ENCODE peak calls at places on chromosomes 11 and 22, in nine cellular contexts. V is Caco-2, H is AG04450, R is Peyer's patch, B is uterus, D is transverse colon, X is heart right ventricle, S is vagina, I is left ventricle myocardium inferior. Y is an unnamed sample.
A peak's percentile ranks its signal among the peaks of the same experiment; 100 is the strongest.

GRCh38 chr22:44444341-44445306 is 53.4 kb downstream of the RTL6 start:
- DNase-seq in H (no peak), D (no peak), I (no peak), R (no peak), V (no peak), B (no peak), X (no peak), S (no peak), Y (no peak)

GRCh38 chr11:7514099-7514725 is 413 bp downstream of the PPFIBP2 start:
- DNase-seq in I (peak; percentile 27), R (peak; percentile 32), S (no peak), B (no peak), V (peak; percentile 41), D (peak; percentile 54), H (no peak), X (no peak), Y (no peak)

GRCh38 chr22:31846161-31847115 is 92.6 kb downstream of the DEPDC5 start:
- DNase-seq in H (peak; percentile 68), X (no peak), D (no peak), B (no peak), R (no peak), I (no peak), S (no peak), V (peak; percentile 22), Y (no peak)

GRCh38 chr11:84465040-84465439 is 1162.1 kb downstream of the DLG2 start:
- DNase-seq in V (no peak), B (no peak), D (no peak), H (no peak), S (no peak), X (no peak), R (no peak), I (no peak), Y (no peak)

GRCh38 chr11:69149646-69150045 is 6.1 kb upstream of the SMIM38 start:
- DNase-seq in D (no peak), I (no peak), R (no peak), B (no peak), S (no peak), H (no peak), X (no peak), V (no peak), Y (peak; percentile 16)

GRCh38 chr11:65425971-65426838 is 3.6 kb downstream of the NEAT1 start:
- DNase-seq in H (no peak), I (no peak), V (no peak), D (peak; percentile 60), R (peak; percentile 10), X (no peak), S (no peak), B (peak; percentile 17), Y (peak; percentile 96)

GRCh38 chr11:68584097-68584496 is 100.2 kb upstream of the GAL start:
- DNase-seq in X (peak; percentile 46), B (no peak), I (peak; percentile 31), R (peak; percentile 44), D (peak; percentile 40), V (peak; percentile 71), S (no peak), H (no peak), Y (peak; percentile 28)

GRCh38 chr11:41997860-41998259 is 538.4 kb upstream of the LRRC4C start:
- DNase-seq in V (no peak), S (no peak), I (no peak), D (no peak), X (no peak), B (no peak), H (no peak), R (no peak), Y (no peak)

GRCh38 chr11:77287615-77288273 is 13.7 kb downstream of the GDPD4 start:
- DNase-seq in B (no peak), D (no peak), I (no peak), H (peak; percentile 74), X (no peak), R (no peak), S (no peak), V (no peak), Y (peak; percentile 91)

GRCh38 chr11:94036096-94036495 is 14.9 kb downstream of the HEPHL1 start:
- DNase-seq in S (no peak), V (no peak), R (no peak), I (no peak), H (no peak), D (no peak), B (no peak), X (no peak), Y (no peak)

GRCh38 chr11:94455861-94456260 is 37.8 kb downstream of the MRE11 start:
- DNase-seq in V (peak; percentile 49), I (no peak), S (no peak), D (no peak), H (no peak), X (no peak), R (no peak), B (no peak), Y (peak; percentile 91)

GRCh38 chr11:7246179-7246578 is 5.5 kb upstream of the SYT9 start:
- DNase-seq in R (no peak), H (no peak), B (no peak), X (no peak), D (no peak), I (no peak), V (no peak), S (no peak), Y (peak; percentile 85)

GRCh38 chr22:25347752-25348102 is 128.3 kb downstream of the CRYBB2 start:
- DNase-seq in B (no peak), V (no peak), X (no peak), I (no peak), S (no peak), D (no peak), H (no peak), R (no peak), Y (no peak)

GRCh38 chr11:88418508-88418907 is 81.0 kb upstream of the CTSC start:
- DNase-seq in S (no peak), H (no peak), R (no peak), D (no peak), B (no peak), I (no peak), V (no peak), X (no peak), Y (peak; percentile 63)

GRCh38 chr11:121048464-121049233 is 24.7 kb downstream of the TBCEL start:
- DNase-seq in I (no peak), H (no peak), R (no peak), D (no peak), B (no peak), X (no peak), S (no peak), V (no peak), Y (peak; percentile 56)

GRCh38 chr11:74168838-74169237 is 2.0 kb downstream of the C2CD3 start:
- DNase-seq in S (no peak), R (no peak), I (no peak), H (no peak), D (no peak), X (no peak), V (no peak), B (no peak), Y (no peak)
- H3K4me3 ChIP-seq in S (no peak overlapping the region), R (no peak overlapping the region), I (no peak overlapping the region), H (no peak overlapping the region), D (no peak overlapping the region), X (no peak overlapping the region), V (no peak overlapping the region), B (no peak overlapping the region), Y (no peak overlapping the region)

DNA sequence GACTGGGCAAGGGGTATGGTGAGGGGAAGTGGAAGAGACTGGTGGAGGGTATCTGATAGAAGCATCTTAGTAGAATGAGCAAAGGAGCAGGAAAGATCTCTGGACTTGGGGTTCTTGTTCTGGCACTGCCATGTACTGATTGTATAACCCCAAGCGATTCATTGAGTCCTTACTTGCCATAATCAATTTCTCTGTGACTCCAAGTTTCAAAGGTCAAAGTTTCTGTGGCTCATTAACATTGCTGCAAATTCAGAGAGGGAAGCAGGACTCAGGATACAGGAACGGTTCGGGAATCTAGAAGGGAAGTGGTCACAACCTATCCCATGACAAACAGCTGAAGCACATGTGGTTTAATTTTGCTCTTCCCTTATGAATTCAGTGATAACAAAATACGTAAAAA is 309 bp downstream of the OR51I2 start:
- DNase-seq in B (no peak), D (no peak), V (no peak), R (no peak), I (no peak), S (no peak), H (no peak), X (no peak), Y (no peak)
- TF ChIP-seq CTCF in B (no peak), D (no peak), V (no peak), R (no peak), I (no peak), S (no peak), H (no peak), X (no peak), Y (no peak)

DNA sequence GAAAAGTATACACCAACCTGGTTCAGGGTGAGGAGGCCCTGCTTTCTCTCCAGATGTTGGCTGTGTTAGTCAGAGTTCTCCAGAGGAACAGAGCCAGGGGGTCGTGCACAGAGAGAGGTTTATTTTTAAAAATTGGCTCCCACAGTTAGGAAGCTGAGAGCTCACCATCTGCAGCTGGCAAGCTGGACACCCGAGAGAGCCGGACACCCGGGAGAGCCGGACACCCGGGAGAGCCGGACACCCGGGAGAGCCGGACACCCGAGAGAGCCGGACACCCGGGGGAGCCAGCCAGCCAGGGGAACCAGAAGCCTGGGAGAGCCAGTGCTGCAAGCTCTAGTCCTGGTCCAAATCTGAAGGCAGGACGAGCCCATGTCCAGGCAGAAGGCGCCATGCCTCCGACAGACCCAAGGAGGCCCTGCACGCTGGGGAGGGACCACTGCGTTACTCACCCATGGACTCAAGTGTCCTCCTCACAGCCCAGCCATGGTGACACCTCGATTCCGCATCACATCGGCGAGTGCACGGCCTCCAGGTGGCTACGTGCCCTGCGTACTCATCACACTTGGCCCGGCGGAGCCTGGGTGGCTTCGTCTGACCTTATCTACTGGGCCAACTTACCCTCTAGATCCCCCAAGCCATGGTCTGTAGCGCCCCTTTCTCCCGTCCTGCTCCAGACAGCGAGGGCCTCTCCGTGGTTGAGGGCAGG is 99.0 kb downstream of the BRD1 start:
- DNase-seq in S (peak; percentile 85), B (no peak), D (no peak), X (no peak), H (no peak), R (no peak), V (no peak), I (peak; percentile 7), Y (no peak)
- H3K27me3 ChIP-seq in S (no peaks in the 10 kb centered on the region), B (no peaks in the 10 kb centered on the region), D (peaks cover 72% of the 10 kb centered on the region), X (peaks cover 85% of the 10 kb centered on the region), H (peaks cover 19% of the 10 kb centered on the region), R (no peaks in the 10 kb centered on the region), V (peaks cover 1% of the 10 kb centered on the region), I (peaks cover 100% of the 10 kb centered on the region), Y (no peaks in the 10 kb centered on the region)

GRCh38 chr11:32437406-32438345 is 2.3 kb upstream of the WT1 start:
- DNase-seq in H (no peak), V (no peak), S (peak; percentile 81), R (no peak), X (no peak), I (no peak), D (no peak), B (peak; percentile 57), Y (no peak)

GRCh38 chr11:32436751-32437405 is 1.5 kb upstream of the WT1 start:
- DNase-seq in V (no peak), X (no peak), D (no peak), B (peak; percentile 41), R (no peak), H (no peak), I (no peak), S (no peak), Y (no peak)

GRCh38 chr11:32435511-32435946 is at the start of gene WT1:
- DNase-seq in V (peak; percentile 70), D (no peak), X (peak; percentile 64), H (no peak), R (no peak), I (peak; percentile 66), B (peak; percentile 91), S (no peak), Y (no peak)

GRCh38 chr11:32435152-32435480 is 223 bp downstream of the WT1 start:
- DNase-seq in S (no peak), V (peak; percentile 56), B (no peak), R (no peak), H (no peak), X (no peak), I (no peak), D (no peak), Y (no peak)

GRCh38 chr11:32435947-32436750 is 810 bp upstream of the WT1 start:
- DNase-seq in B (peak; percentile 83), S (no peak), H (no peak), X (peak; percentile 74), R (no peak), D (no peak), V (no peak), I (no peak), Y (no peak)
- H3K4me3 ChIP-seq in B (peak overlapping the region; percentile 72), S (peak overlapping the region; percentile 83), H (no peak overlapping the region), X (peak overlapping the region; percentile 55), R (no peak overlapping the region), D (no peak overlapping the region), V (peak overlapping the region; percentile 71), I (peak overlapping the region; percentile 72), Y (no peak overlapping the region)